ENCODE peak calls at places on chromosome 17, in four cellular contexts. One of them, this sample, is unnamed.

GRCh38 chr17:51238253-51238887 is 21.5 kb downstream of the MBTD1 start:
- DNase-seq in foreskin fibroblast: no peak
- DNase-seq in astrocyte of the cerebellum: no peak
- DNase-seq in endodermal cell: no peak
- DNase-seq in this sample: no peak

GRCh38 chr17:5592382-5592781 is 8.1 kb upstream of the NLRP1 start:
- DNase-seq in foreskin fibroblast: peak
- DNase-seq in astrocyte of the cerebellum: peak
- DNase-seq in endodermal cell: peak
- DNase-seq in this sample: no peak

GRCh38 chr17:75013077-75013391 is 564 bp downstream of the MRPL58 start:
- DNase-seq in foreskin fibroblast: no peak
- DNase-seq in astrocyte of the cerebellum: no peak
- DNase-seq in endodermal cell: no peak
- DNase-seq in this sample: no peak

GRCh38 chr17:48628641-48629410 is 2.7 kb upstream of the HOXB9 start:
- DNase-seq in foreskin fibroblast: no peak
- DNase-seq in astrocyte of the cerebellum: no peak
- DNase-seq in endodermal cell: peak
- DNase-seq in this sample: no peak

GRCh38 chr17:496761-497586 is 144.4 kb upstream of the RPH3AL start:
- DNase-seq in foreskin fibroblast: peak
- DNase-seq in astrocyte of the cerebellum: no peak
- DNase-seq in endodermal cell: no peak
- DNase-seq in this sample: no peak

GRCh38 chr17:72976971-72977767 is 115.3 kb downstream of the SLC39A11 start:
- DNase-seq in foreskin fibroblast: peak
- DNase-seq in astrocyte of the cerebellum: peak
- DNase-seq in endodermal cell: peak
- DNase-seq in this sample: no peak

GRCh38 chr17:17200311-17200710 is 5.8 kb downstream of the PLD6 start:
- DNase-seq in foreskin fibroblast: no peak
- DNase-seq in astrocyte of the cerebellum: no peak
- DNase-seq in endodermal cell: no peak
- DNase-seq in this sample: no peak

GRCh38 chr17:53409588-53409987 is 413.1 kb upstream of the KIF2B start:
- DNase-seq in foreskin fibroblast: no peak
- DNase-seq in astrocyte of the cerebellum: no peak
- DNase-seq in endodermal cell: no peak
- DNase-seq in this sample: no peak

GRCh38 chr17:57363580-57363979 is 107.3 kb downstream of the MSI2 start:
- DNase-seq in foreskin fibroblast: no peak
- DNase-seq in astrocyte of the cerebellum: no peak
- DNase-seq in endodermal cell: no peak
- DNase-seq in this sample: no peak

GRCh38 chr17:17411692-17412091 is 65.1 kb upstream of the MED9 start:
- DNase-seq in foreskin fibroblast: peak
- DNase-seq in astrocyte of the cerebellum: no peak
- DNase-seq in endodermal cell: no peak
- DNase-seq in this sample: no peak

DNA sequence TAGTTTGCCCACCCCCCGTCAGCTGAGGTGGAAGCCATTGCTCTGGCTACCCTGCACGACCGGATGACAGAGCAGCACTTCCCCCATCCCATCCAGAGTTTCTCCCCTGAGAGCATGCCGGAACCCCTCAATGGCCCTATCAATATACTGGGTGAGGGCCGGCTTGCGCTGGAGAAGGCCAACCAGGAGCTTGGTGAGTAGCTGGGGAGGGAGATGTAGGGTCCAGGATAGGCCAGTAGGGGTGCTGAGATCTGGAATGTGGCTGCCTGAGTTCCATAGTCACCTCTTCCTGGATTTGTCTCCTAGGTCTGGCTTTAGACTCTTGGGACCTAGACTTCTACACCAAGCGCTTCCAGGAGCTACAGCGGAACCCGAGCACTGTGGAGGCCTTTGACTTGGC is 6.4 kb downstream of the PFAS start:
- DNase-seq in foreskin fibroblast: no peak
- DNase-seq in astrocyte of the cerebellum: no peak
- DNase-seq in endodermal cell: peak
- DNase-seq in this sample: no peak
- TF ChIP-seq CTCF in foreskin fibroblast: no peak
- TF ChIP-seq CTCF in astrocyte of the cerebellum: peak
- TF ChIP-seq CTCF in endodermal cell: peak
- TF ChIP-seq CTCF in this sample: no peak

GRCh38 chr17:35184274-35184673 is 9.9 kb downstream of the SLC35G3 start:
- DNase-seq in foreskin fibroblast: no peak
- DNase-seq in astrocyte of the cerebellum: no peak
- DNase-seq in endodermal cell: no peak
- DNase-seq in this sample: no peak
- TF ChIP-seq CTCF in foreskin fibroblast: no peak
- TF ChIP-seq CTCF in astrocyte of the cerebellum: no peak
- TF ChIP-seq CTCF in endodermal cell: peak
- TF ChIP-seq CTCF in this sample: no peak

DNA sequence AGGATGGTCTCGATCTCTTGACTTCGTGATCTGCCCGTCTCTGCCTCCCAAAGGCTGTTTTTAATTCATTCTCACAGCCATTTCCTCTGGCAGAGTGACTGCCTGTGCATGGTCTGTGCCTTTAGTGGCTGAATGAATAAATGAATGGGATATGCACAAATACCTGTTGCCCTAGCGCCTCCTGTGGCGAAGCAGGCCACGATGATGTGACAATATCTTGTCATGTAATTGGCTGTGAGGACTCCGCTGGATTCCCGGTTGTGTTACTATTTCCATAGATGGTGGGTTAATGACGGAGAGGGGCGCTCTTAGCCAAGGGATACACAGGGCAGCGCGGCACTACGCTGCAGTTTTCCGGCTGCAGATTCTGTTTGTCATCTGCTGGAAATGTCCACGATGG is 26.8 kb upstream of the ENDOV start:
- DNase-seq in foreskin fibroblast: no peak
- DNase-seq in astrocyte of the cerebellum: no peak
- DNase-seq in endodermal cell: peak
- DNase-seq in this sample: no peak
- TF ChIP-seq CTCF in foreskin fibroblast: no peak
- TF ChIP-seq CTCF in astrocyte of the cerebellum: no peak
- TF ChIP-seq CTCF in endodermal cell: peak
- TF ChIP-seq CTCF in this sample: no peak

GRCh38 chr17:40284085-40284713 is 3.5 kb upstream of the CDC6 start:
- DNase-seq in foreskin fibroblast: peak
- DNase-seq in astrocyte of the cerebellum: peak
- DNase-seq in endodermal cell: no peak
- DNase-seq in this sample: no peak
- TF ChIP-seq CTCF in foreskin fibroblast: peak
- TF ChIP-seq CTCF in astrocyte of the cerebellum: peak
- TF ChIP-seq CTCF in endodermal cell: peak
- TF ChIP-seq CTCF in this sample: peak

DNA sequence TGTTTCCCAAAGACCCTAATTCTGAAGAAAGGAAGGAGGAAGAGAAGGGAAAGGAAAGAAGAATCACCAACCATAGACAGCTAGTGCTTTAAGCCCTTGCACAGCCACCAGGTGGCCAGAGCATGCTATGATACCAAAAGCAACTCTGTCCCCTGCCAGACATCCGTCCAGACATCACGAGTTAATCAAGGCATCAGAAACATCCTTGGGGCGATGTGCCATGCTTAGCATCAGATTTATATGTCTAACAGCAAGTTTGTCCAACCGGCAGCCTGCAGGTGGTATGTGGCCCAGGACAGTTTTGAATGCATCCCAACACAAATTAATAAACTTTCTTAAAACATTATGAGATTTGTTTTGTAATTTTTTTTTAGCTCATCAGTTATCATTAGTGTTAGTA is 2.9 kb upstream of the CRYBA1 start:
- DNase-seq in foreskin fibroblast: peak
- DNase-seq in astrocyte of the cerebellum: no peak
- DNase-seq in endodermal cell: peak
- DNase-seq in this sample: peak
- TF ChIP-seq CTCF in foreskin fibroblast: peak
- TF ChIP-seq CTCF in astrocyte of the cerebellum: peak
- TF ChIP-seq CTCF in endodermal cell: peak
- TF ChIP-seq CTCF in this sample: peak

DNA sequence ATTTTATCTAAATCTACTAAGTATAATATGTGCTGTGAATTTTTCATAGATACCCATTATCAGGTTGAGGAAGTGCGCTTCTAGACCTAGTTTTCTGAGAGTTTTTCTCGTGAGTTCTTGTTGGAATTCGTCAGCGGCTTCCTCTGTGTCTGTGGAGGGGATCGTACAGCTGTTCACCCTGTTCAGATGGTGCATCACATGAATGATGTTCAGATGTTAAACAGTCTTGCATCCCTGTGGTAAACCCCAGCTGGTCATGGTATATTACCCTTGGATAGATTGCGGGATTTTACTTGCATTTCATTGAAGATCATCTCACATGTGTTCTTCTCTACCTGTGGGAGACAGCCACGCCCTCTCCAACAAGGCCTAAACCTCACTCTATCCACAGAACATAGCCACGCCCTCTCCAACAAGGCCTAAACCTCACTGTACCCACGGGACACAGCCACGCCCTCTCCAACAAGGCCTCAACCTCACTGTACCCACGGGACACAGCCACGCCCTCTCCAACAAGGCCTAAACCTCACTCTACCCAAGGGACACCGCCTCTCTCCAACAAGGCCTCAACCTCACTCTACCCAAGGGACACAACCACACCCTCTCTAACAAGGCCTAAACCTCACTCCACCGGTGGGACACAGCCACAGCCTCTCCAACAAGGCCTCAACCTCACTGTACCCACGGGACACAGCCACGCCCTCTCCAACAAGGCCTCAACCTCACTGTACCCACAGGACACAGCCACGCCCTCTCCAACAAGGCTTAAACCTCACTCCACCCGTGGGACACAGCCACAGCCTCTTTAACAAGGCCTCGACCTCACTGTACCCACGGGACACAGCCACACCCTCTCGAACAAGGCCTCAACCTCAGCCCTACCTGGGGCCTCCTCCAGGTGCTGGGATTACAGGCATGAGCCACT is 180.2 kb upstream of the CHMP6 start:
- DNase-seq in foreskin fibroblast: no peak
- DNase-seq in astrocyte of the cerebellum: no peak
- DNase-seq in endodermal cell: peak
- DNase-seq in this sample: no peak
- TF ChIP-seq CTCF in foreskin fibroblast: no peak
- TF ChIP-seq CTCF in astrocyte of the cerebellum: no peak
- TF ChIP-seq CTCF in endodermal cell: no peak
- TF ChIP-seq CTCF in this sample: no peak

DNA sequence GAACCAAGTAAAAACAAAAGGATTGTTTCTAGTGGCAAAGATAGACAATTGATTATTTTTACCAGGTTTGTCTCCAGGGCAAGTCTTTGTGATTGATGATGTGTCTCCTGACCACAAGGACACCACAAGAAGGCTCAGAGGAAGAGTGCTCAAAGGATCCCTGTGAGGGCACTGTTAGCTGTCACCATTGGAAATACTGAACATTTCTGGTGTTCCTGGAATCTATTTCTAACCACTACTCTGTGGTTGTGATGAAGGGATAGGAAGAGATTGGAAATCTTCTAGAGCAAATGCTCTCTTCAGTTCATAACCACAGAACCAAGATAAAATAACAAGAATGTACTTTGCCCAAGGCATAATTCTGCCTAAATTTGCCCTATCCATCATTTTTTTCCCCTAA is 15.3 kb downstream of the RNF43 start:
- DNase-seq in foreskin fibroblast: no peak
- DNase-seq in astrocyte of the cerebellum: peak
- DNase-seq in endodermal cell: no peak
- DNase-seq in this sample: no peak
- TF ChIP-seq CTCF in foreskin fibroblast: no peak
- TF ChIP-seq CTCF in astrocyte of the cerebellum: no peak
- TF ChIP-seq CTCF in endodermal cell: no peak
- TF ChIP-seq CTCF in this sample: no peak

GRCh38 chr17:61196799-61197198 is 202.8 kb upstream of the TBX2 start:
- DNase-seq in foreskin fibroblast: no peak
- DNase-seq in astrocyte of the cerebellum: no peak
- DNase-seq in endodermal cell: no peak
- DNase-seq in this sample: no peak

GRCh38 chr17:61200349-61200735 is 199.3 kb upstream of the TBX2 start:
- DNase-seq in foreskin fibroblast: no peak
- DNase-seq in astrocyte of the cerebellum: no peak
- DNase-seq in endodermal cell: no peak
- DNase-seq in this sample: no peak

GRCh38 chr17:61201211-61201610 is 198.4 kb upstream of the TBX2 start:
- DNase-seq in foreskin fibroblast: peak
- DNase-seq in astrocyte of the cerebellum: peak
- DNase-seq in endodermal cell: no peak
- DNase-seq in this sample: no peak

GRCh38 chr17:61199431-61200348 is 200.0 kb upstream of the TBX2 start:
- DNase-seq in foreskin fibroblast: no peak
- DNase-seq in astrocyte of the cerebellum: no peak
- DNase-seq in endodermal cell: no peak
- DNase-seq in this sample: no peak

GRCh38 chr17:61196302-61196704 is 203.3 kb upstream of the TBX2 start:
- DNase-seq in foreskin fibroblast: peak
- DNase-seq in astrocyte of the cerebellum: no peak
- DNase-seq in endodermal cell: no peak
- DNase-seq in this sample: no peak
- TF ChIP-seq CTCF in foreskin fibroblast: no peak
- TF ChIP-seq CTCF in astrocyte of the cerebellum: no peak
- TF ChIP-seq CTCF in endodermal cell: no peak
- TF ChIP-seq CTCF in this sample: no peak

DNA sequence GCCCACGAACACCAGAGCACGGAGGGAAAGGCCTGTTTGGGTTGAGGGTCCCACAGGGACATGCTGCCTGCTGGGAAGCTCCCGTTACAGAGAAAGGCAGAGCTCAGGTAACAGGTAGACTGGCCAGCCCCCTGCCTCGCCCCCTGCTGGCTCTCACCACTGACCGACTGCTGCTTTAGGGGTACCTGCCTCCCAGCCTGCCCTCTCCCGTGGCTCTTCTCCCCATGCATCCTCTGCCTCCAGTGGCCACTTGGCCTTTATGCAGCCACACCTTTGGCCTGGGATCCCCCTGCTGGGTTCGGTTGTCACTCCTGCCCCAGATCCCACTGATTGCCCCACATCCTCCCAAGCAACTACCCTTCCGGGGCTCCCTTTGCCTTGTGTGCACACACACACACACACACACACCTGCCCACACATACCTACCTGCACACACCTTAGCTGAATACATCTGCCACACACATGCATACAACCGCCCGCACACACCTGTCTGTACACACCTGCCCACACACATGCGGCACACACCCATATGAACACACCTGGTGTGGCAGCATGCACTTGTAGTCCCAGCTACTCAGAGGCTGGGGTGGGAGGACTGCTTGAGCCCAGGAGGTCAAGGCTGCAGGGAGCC is 7.1 kb downstream of the MCRIP1 start:
- DNase-seq in foreskin fibroblast: no peak
- DNase-seq in astrocyte of the cerebellum: no peak
- DNase-seq in endodermal cell: peak
- DNase-seq in this sample: no peak
- TF ChIP-seq CTCF in foreskin fibroblast: no peak
- TF ChIP-seq CTCF in astrocyte of the cerebellum: no peak
- TF ChIP-seq CTCF in endodermal cell: peak
- TF ChIP-seq CTCF in this sample: no peak

This sample was measured in esophagus muscularis mucosa.